ENCODE peak calls at places on chromosomes 11 and 22, in four cellular contexts. S is A549; F is fibroblast of lung; O is effector memory CD4-positive, alpha-beta T cell. V is an unnamed sample.

GRCh38 chr11:128579790-128580504 is 7.4 kb downstream of the ETS1 start:
- DNase-seq in S (no peak), F (no peak), O (no peak), V (no peak)

GRCh38 chr22:29251265-29251664 is 16.5 kb downstream of the RHBDD3 start:
- DNase-seq in S (no peak), F (no peak), O (no peak), V (peak; percentile 47)

GRCh38 chr11:1351278-1351937 is 38.3 kb upstream of the BRSK2 start:
- DNase-seq in S (no peak), F (no peak), O (no peak), V (no peak)

GRCh38 chr22:40560551-40560950 is 76.0 kb downstream of the MRTFA start:
- DNase-seq in S (no peak), F (peak; percentile 38), O (no peak), V (no peak)

GRCh38 chr11:6258571-6258998 is 1.1 kb upstream of the CCKBR start:
- DNase-seq in S (no peak), F (no peak), O (no peak), V (no peak)

GRCh38 chr11:131455843-131456704 is 85.7 kb downstream of the NTM start:
- DNase-seq in S (no peak), F (no peak), O (no peak), V (no peak)

GRCh38 chr11:92762175-92762574 is 207.3 kb upstream of the MTNR1B start:
- DNase-seq in S (no peak), F (no peak), O (no peak), V (no peak)

GRCh38 chr11:47587733-47588326 is 1.4 kb downstream of the FAM180B start:
- DNase-seq in S (no peak), F (no peak), O (no peak), V (no peak)

GRCh38 chr22:42273855-42274451 is 3.5 kb upstream of the TCF20 start:
- DNase-seq in S (no peak), F (no peak), O (no peak), V (no peak)

GRCh38 chr22:39311592-39312400 is 7.6 kb downstream of the RPL3 start:
- DNase-seq in S (no peak), F (no peak), O (no peak), V (no peak)

GRCh38 chr22:24424001-24424900 is 3.1 kb upstream of the ADORA2A start:
- DNase-seq in S (no peak), F (no peak), O (no peak), V (no peak)
- H3K4me3 ChIP-seq in S (peak overlapping the region; percentile 62), F (no peak overlapping the region), O (peak overlapping the region; percentile 61), V (peak overlapping the region; percentile 74)

DNA sequence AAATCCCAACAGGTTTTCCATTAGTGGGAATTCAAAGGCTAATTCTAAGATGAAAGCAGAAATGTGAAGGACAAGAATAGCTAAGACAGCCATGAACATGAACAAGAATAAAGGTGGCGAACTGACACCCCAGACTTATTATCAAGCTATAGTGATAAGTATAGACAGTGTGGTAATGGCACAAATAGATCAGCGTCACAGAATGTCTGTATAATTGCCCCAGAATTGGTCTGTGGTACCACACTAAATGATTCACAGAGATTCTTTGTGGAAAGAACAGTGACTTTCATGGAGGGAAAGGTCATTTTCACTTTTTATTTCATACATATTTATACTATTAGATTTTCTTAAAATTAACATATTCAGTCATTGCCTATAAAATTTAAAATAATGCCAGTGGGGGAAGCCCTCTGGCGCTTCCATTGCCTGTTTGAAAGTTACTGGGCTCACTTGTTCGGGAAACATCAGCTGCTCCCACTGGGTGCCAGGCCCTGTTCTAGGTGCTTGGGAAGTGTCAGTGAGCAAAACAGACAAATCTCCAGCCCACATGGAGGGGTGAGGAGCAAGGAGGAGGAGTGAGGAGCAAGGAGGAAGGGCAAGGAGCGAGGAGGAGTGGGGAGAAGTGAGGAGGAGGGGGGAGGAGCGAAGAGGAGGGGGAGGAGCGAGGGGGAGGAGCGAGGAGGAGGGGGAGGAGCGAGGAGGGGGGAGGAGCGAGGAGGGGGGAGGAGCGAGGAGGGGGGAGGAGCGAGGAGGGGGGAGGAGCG is 11.3 kb upstream of the NLRP6 start:
- DNase-seq in S (no peak), F (no peak), O (peak; percentile 41), V (no peak)
- H3K4me3 ChIP-seq in S (peak overlapping the region; percentile 24), F (no peak overlapping the region), O (no peak overlapping the region), V (no peak overlapping the region)

DNA sequence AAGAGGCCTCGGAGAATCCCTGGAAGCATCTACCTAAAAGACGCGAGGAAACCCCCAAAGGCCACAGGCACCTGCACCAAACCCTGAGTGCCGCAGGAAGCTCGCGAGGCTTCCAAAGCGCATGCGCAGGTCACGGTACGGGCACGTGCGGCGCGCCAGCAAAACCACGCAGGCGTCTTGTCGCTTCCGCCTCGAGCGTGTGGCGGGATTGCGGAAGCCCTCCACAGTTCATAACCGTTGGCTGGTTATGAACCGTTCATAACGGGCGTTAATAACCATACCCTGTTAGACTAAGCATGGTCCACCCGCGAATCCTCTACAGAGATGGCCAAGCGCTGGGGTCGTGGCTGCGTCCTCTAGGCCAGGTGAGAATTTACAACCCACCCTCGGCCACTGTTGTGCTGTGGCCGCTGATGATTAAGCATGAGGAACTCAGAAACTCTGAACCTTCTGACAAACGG is 46.4 kb downstream of the MORC2 start:
- DNase-seq in S (no peak), F (peak; percentile 69), O (peak; percentile 72), V (no peak)
- H3K4me3 ChIP-seq in S (no peak overlapping the region), F (peak overlapping the region; percentile 59), O (peak overlapping the region; percentile 45), V (peak overlapping the region; percentile 38)

GRCh38 chr11:134441706-134442105 is 29.7 kb upstream of the B3GAT1 start:
- DNase-seq in S (no peak), F (no peak), O (no peak), V (no peak)
- H3K4me3 ChIP-seq in S (no peak overlapping the region), F (no peak overlapping the region), O (no peak overlapping the region), V (no peak overlapping the region)

DNA sequence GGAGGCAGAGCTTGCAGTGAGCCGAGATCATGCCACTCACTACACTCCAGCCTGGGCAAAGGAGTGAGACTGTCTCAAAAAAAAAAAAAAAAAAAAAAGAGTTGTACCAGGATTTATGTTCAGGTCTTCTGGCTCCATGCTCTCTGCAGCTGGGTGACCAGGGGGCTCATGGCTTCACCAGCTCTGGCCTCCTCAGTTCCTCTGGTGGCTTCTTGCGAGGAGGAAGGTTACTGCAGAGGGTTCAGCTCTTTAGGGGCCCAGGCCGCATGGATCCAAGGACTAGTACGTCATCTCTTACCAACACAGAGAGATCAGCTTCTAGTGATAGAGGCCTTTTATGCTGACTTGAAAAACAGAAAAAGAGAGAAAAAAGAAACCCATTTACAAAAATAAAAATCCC is 13.5 kb downstream of the ZBTB16 start:
- DNase-seq in S (no peak), F (no peak), O (no peak), V (no peak)
- H3K4me3 ChIP-seq in S (no peak overlapping the region), F (no peak overlapping the region), O (no peak overlapping the region), V (no peak overlapping the region)

GRCh38 chr11:11206457-11206856 is 146.6 kb downstream of the CSNK2A3 start:
- DNase-seq in S (no peak), F (no peak), O (no peak), V (no peak)
- H3K4me3 ChIP-seq in S (no peak overlapping the region), F (no peak overlapping the region), O (no peak overlapping the region), V (no peak overlapping the region)

GRCh38 chr11:46319074-46319453 is 28.2 kb upstream of the DGKZ start:
- DNase-seq in S (no peak), F (no peak), O (no peak), V (no peak)
- H3K4me3 ChIP-seq in S (no peak overlapping the region), F (no peak overlapping the region), O (no peak overlapping the region), V (no peak overlapping the region)

V was measured in right atrium auricular region.